ENCODE peak calls at places on chromosomes 12 and 14, in ten cellular contexts. P is heart left ventricle, L is adrenal gland, R is A673, F is psoas muscle, C is uterus, G is testis, S is right atrium auricular region, W is HepG2, K is left ventricle myocardium inferior. U is an unnamed sample.
A peak's percentile ranks its signal among the peaks of the same experiment; 100 is the strongest.

GRCh38 chr14:64550539-64551333 is 975 bp downstream of the PPP1R36 start:
- DNase-seq in P (no peak), L (no peak), R (no peak), F (no peak), C (no peak), G (no peak), S (no peak), W (no peak), K (no peak), U (no peak)

GRCh38 chr12:67650528-67651379 is 2.2 kb downstream of the DYRK2 start:
- DNase-seq in P (no peak), L (no peak), R (no peak), F (no peak), C (no peak), G (no peak), S (no peak), W (no peak), K (no peak), U (no peak)

GRCh38 chr14:80973918-80974317 is 18.5 kb downstream of the TSHR start:
- DNase-seq in P (no peak), L (no peak), R (no peak), F (no peak), C (no peak), G (no peak), S (no peak), W (no peak), K (no peak), U (no peak)

GRCh38 chr12:57079821-57080220 is 1.2 kb upstream of the NEMP1 start:
- DNase-seq in P (no peak), L (no peak), R (no peak), F (no peak), C (no peak), G (no peak), S (no peak), W (no peak), K (no peak), U (no peak)

GRCh38 chr14:100221419-100222218 is 17.3 kb upstream of the YY1 start:
- DNase-seq in P (peak; percentile 37), L (peak; percentile 54), R (peak; percentile 79), F (no peak), C (peak; percentile 35), G (peak; percentile 63), S (peak; percentile 69), W (peak; percentile 77), K (peak; percentile 39), U (peak; percentile 77)

GRCh38 chr14:100574642-100575031 is 12.6 kb downstream of the BEGAIN start:
- DNase-seq in P (no peak), L (no peak), R (no peak), F (no peak), C (no peak), G (no peak), S (no peak), W (no peak), K (no peak), U (no peak)

GRCh38 chr14:66595394-66595793 is 87.4 kb downstream of the GPHN start:
- DNase-seq in P (no peak), L (no peak), R (no peak), F (no peak), C (no peak), G (no peak), S (no peak), W (no peak), K (no peak), U (no peak)

GRCh38 chr12:75774309-75775052 is 257.1 kb downstream of the PHLDA1 start:
- DNase-seq in P (no peak), L (no peak), R (no peak), F (no peak), C (no peak), G (no peak), S (no peak), W (no peak), K (no peak), U (no peak)

GRCh38 chr12:89872922-89873630 is 164.4 kb upstream of the ATP2B1 start:
- DNase-seq in P (no peak), L (no peak), R (no peak), F (no peak), C (no peak), G (no peak), S (no peak), W (no peak), K (no peak), U (no peak)

GRCh38 chr12:68259318-68259940 is 6.0 kb upstream of the IL22 start:
- DNase-seq in P (no peak), L (no peak), R (no peak), F (no peak), C (no peak), G (no peak), S (no peak), W (no peak), K (no peak), U (no peak)

GRCh38 chr12:3236345-3237153 is 159.4 kb downstream of the TSPAN9 start:
- DNase-seq in P (peak; percentile 72), L (peak; percentile 33), R (peak; percentile 75), F (peak; percentile 49), C (peak; percentile 51), G (no peak), S (no peak), W (peak; percentile 29), K (no peak), U (no peak)

GRCh38 chr14:60214003-60214402 is 35.0 kb upstream of the PPM1A start:
- DNase-seq in P (no peak), L (no peak), R (no peak), F (no peak), C (no peak), G (no peak), S (no peak), W (no peak), K (no peak), U (no peak)

GRCh38 chr12:8081228-8081920 is 700 bp upstream of the NECAP1 start:
- DNase-seq in P (no peak), L (peak; percentile 48), R (no peak), F (no peak), C (no peak), G (peak; percentile 50), S (no peak), W (no peak), K (no peak), U (no peak)

GRCh38 chr14:50041980-50042379 is 74.4 kb downstream of the VCPKMT start:
- DNase-seq in P (no peak), L (no peak), R (no peak), F (no peak), C (no peak), G (no peak), S (no peak), W (no peak), K (no peak), U (no peak)

GRCh38 chr14:70721542-70721941 is 79.8 kb downstream of the TTC9 start:
- DNase-seq in P (no peak), L (no peak), R (no peak), F (no peak), C (no peak), G (peak; percentile 54), S (no peak), W (peak; percentile 40), K (no peak), U (no peak)

GRCh38 chr12:116146386-116146785 is 131.1 kb downstream of the MED13L start:
- DNase-seq in P (no peak), L (no peak), R (no peak), F (no peak), C (no peak), G (no peak), S (no peak), W (no peak), K (no peak), U (no peak)
- H3K4me1 ChIP-seq in P (peaks cover 25% of the 10 kb centered on the region), L (peaks cover 53% of the 10 kb centered on the region), R (peaks cover 59% of the 10 kb centered on the region), F (peaks cover 65% of the 10 kb centered on the region), C (peaks cover 24% of the 10 kb centered on the region), G (peaks cover 21% of the 10 kb centered on the region), S (no peaks in the 10 kb centered on the region), W (peaks cover 26% of the 10 kb centered on the region), K (peaks cover 82% of the 10 kb centered on the region), U (peaks cover 58% of the 10 kb centered on the region)

DNA sequence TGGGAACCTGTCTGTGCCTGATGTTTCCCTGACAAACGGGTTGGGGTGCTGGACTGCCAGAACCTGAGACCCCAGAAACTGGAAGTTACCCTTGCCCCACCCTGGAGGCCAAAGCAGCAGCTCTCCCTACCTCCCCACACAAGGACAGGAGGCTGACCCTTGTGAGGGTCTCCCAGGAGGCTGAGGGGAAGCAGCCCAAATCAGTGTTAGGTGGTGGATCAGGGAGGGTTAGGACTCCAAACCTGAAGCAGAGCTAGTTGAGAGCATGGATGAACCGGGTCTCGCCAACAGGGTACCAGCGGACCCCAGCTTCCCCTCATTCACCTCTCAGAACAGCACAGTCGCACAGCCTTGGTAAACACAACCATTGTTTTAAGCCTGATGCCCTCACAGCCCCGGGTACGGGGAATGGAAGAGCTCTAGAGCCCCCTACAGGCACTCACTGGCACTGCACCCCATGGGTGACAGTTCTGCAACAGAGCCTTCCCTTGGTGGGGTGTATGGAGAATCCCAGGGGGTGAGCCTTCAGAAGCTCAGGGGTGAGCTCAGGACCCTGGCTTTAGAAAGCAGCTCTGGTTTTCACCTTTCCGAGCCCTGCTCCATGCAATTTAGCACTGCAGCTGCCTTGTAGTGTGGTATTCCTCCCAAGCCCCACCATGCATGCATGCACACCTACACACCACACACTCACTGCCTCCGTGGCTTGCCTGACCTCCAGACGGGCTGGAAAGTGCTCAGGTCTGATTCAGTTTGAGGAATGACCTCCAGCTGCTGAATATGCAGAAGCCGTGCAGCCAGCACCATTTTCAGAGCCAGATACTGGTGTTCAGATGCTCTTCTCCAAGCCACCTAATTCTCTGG is 11.2 kb downstream of the ESRRB start:
- DNase-seq in P (peak; percentile 57), L (peak; percentile 76), R (peak; percentile 86), F (peak; percentile 65), C (peak; percentile 38), G (peak; percentile 80), S (no peak), W (peak; percentile 57), K (peak; percentile 47), U (no peak)
- TF ChIP-seq CTCF in P (peak; percentile 96), L (peak; percentile 88), R (peak; percentile 97), F (peak; percentile 97), C (peak; percentile 34), G (peak; percentile 86), S (peak; percentile 95), W (peak; percentile 93), K (peak; percentile 97), U (peak; percentile 67)

GRCh38 chr12:121057794-121058193 is 18.7 kb upstream of the OASL start:
- DNase-seq in P (no peak), L (no peak), R (no peak), F (no peak), C (no peak), G (no peak), S (peak; percentile 11), W (no peak), K (no peak), U (no peak)
- H3K4me1 ChIP-seq in P (no peaks in the 10 kb centered on the region), L (peaks cover 3% of the 10 kb centered on the region), R (no peaks in the 10 kb centered on the region), F (peaks cover 4% of the 10 kb centered on the region), C (no peaks in the 10 kb centered on the region), G (peaks cover 7% of the 10 kb centered on the region), S (no peaks in the 10 kb centered on the region), W (peaks cover 19% of the 10 kb centered on the region), K (peaks cover 5% of the 10 kb centered on the region), U (no peaks in the 10 kb centered on the region)

DNA sequence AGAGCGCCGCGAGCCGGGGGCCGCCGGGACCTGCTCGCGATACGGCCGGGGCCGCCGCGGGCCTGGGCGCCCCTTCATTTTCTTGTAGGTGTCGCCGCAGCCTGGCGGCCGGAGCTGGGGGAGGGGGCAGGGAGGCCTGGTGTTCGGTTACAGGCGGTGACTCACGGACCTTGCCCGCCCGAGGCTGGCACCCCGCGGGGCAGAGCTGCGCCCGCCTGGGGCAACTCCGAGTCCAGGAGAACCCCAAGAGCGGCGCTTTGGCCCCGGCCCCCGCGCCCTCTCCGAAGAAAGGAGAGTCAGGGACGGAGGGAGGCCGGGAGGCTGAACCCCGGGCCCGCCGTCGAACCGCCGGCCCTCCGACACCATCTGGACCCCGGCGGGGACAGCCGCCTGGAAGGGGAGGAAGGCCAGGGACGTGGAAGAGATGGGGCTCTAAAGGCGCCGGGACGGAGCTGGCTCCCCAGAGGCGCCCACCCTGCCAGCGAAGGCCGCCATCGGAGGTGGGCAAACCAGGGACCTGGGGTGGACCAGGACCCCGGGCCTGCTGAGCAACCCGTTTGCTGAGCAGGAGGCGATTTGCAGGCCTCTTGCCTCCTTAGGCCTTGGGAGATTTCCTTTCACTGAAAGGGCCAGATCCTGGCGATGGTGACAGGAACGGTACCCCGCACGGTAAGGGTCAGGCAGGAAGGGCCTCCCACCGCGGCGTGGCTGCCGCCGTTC is 828 bp upstream of the NUAK1 start:
- DNase-seq in P (peak; percentile 78), L (peak; percentile 87), R (peak; percentile 70), F (peak; percentile 87), C (peak; percentile 76), G (peak; percentile 64), S (peak; percentile 81), W (peak; percentile 52), K (peak; percentile 79), U (no peak)
- TF ChIP-seq CTCF in P (no peak), L (no peak), R (no peak), F (no peak), C (no peak), G (no peak), S (no peak), W (no peak), K (no peak), U (no peak)